ENCODE peak calls at places on chromosomes 4 and X, in six cellular contexts. B is left ventricle myocardium inferior; U is CD4-positive, alpha-beta T cell; T is IMR-90; Z is HFFc6; C is astrocyte of the spinal cord. N is an unnamed sample.
A peak's percentile ranks its signal among the peaks of the same experiment; 100 is the strongest.

GRCh38 chr4:30718889-30719252 is 1.3 kb upstream of the PCDH7 start:
- DNase-seq in B (no peak), U (no peak), T (peak; percentile 48), Z (no peak), C (peak; percentile 50), N (no peak)

GRCh38 chrX:46693149-46693548 is 65.8 kb downstream of the SLC9A7 start:
- DNase-seq in B (no peak), U (no peak), T (no peak), Z (no peak), C (no peak), N (no peak)

GRCh38 chr4:2243682-2244380 is 1.9 kb upstream of the HAUS3 start:
- DNase-seq in B (peak; percentile 50), U (no peak), T (peak; percentile 18), Z (peak; percentile 12), C (peak; percentile 32), N (no peak)

GRCh38 chr4:16450724-16451123 is 224.5 kb upstream of the TAPT1 start:
- DNase-seq in B (no peak), U (no peak), T (no peak), Z (no peak), C (no peak), N (no peak)

GRCh38 chrX:144722307-144722706 is 525.0 kb upstream of the SPANXN1 start:
- DNase-seq in B (no peak), U (no peak), T (no peak), Z (no peak), C (no peak), N (no peak)

GRCh38 chrX:24506082-24506481 is 41.0 kb downstream of the PDK3 start:
- DNase-seq in B (no peak), U (no peak), T (peak; percentile 44), Z (peak; percentile 27), C (no peak), N (no peak)

GRCh38 chrX:56623316-56623715 is 59.9 kb downstream of the UBQLN2 start:
- DNase-seq in B (no peak), U (no peak), T (no peak), Z (no peak), C (no peak), N (no peak)

GRCh38 chr4:180462116-180462515 is 1781.1 kb upstream of the TENM3 start:
- DNase-seq in B (no peak), U (no peak), T (no peak), Z (no peak), C (no peak), N (no peak)

GRCh38 chrX:81195712-81196111 is 6.0 kb downstream of the HMGN5 start:
- DNase-seq in B (peak; percentile 9), U (peak; percentile 25), T (peak; percentile 52), Z (peak; percentile 36), C (peak; percentile 48), N (no peak)

GRCh38 chrX:9379697-9380551 is 84.9 kb upstream of the TBL1X start:
- DNase-seq in B (no peak), U (no peak), T (peak; percentile 61), Z (peak; percentile 54), C (peak; percentile 46), N (no peak)

GRCh38 chr4:143558823-143559756 is 45.6 kb downstream of the SMARCA5 start:
- DNase-seq in B (peak; percentile 54), U (peak; percentile 49), T (peak; percentile 20), Z (no peak), C (peak; percentile 68), N (no peak)

GRCh38 chr4:156636398-156636797 is 335.2 kb downstream of the PDGFC start:
- DNase-seq in B (no peak), U (no peak), T (no peak), Z (no peak), C (no peak), N (no peak)

GRCh38 chrX:121641560-121641959 is 594.1 kb downstream of the GLUD2 start:
- DNase-seq in B (no peak), U (no peak), T (peak; percentile 0), Z (peak; percentile 23), C (peak; percentile 67), N (no peak)

GRCh38 chr4:98928131-98928504 is 815 bp downstream of the EIF4E start:
- DNase-seq in B (peak; percentile 55), U (no peak), T (peak; percentile 78), Z (peak; percentile 66), C (peak; percentile 80), N (no peak)

GRCh38 chr4:3826247-3827172 is 60.3 kb downstream of the ADRA2C start:
- DNase-seq in B (no peak), U (no peak), T (no peak), Z (no peak), C (no peak), N (no peak)

GRCh38 chr4:120043828-120044227 is 22.8 kb downstream of the MAD2L1 start:
- DNase-seq in B (no peak), U (no peak), T (no peak), Z (no peak), C (no peak), N (no peak)

GRCh38 chr4:183783933-183784622 is 121.0 kb upstream of the STOX2 start:
- DNase-seq in B (no peak), U (no peak), T (peak; percentile 31), Z (no peak), C (no peak), N (no peak)

GRCh38 chrX:1165535-1166196 is 46.8 kb downstream of the CRLF2 start:
- DNase-seq in B (no peak), U (no peak), T (no peak), Z (peak; percentile 8), C (peak; percentile 12), N (no peak)

GRCh38 chr4:94390804-94391410 is 48.3 kb upstream of the HPGDS start:
- DNase-seq in B (no peak), U (no peak), T (peak; percentile 4), Z (no peak), C (peak; percentile 16), N (no peak)
- TF ChIP-seq CTCF in B (peak; percentile 56), U (peak; percentile 55), T (peak; percentile 58), Z (peak; percentile 81), C (peak; percentile 55), N (peak; percentile 60)

GRCh38 chr4:43471950-43472349 is 579.4 kb downstream of the GRXCR1 start:
- DNase-seq in B (no peak), U (no peak), T (no peak), Z (no peak), C (no peak), N (no peak)
- TF ChIP-seq CTCF in B (no peak), U (no peak), T (peak; percentile 18), Z (no peak), C (no peak), N (no peak)

GRCh38 chr4:24195976-24196736 is 306.3 kb upstream of the PPARGC1A start:
- DNase-seq in B (no peak), U (no peak), T (peak; percentile 15), Z (no peak), C (no peak), N (no peak)
- TF ChIP-seq CTCF in B (peak; percentile 50), U (no peak), T (no peak), Z (no peak), C (peak; percentile 18), N (peak; percentile 4)

GRCh38 chrX:152479525-152479924 is 28.4 kb upstream of the GABRA3 start:
- DNase-seq in B (no peak), U (no peak), T (no peak), Z (no peak), C (no peak), N (no peak)

DNA sequence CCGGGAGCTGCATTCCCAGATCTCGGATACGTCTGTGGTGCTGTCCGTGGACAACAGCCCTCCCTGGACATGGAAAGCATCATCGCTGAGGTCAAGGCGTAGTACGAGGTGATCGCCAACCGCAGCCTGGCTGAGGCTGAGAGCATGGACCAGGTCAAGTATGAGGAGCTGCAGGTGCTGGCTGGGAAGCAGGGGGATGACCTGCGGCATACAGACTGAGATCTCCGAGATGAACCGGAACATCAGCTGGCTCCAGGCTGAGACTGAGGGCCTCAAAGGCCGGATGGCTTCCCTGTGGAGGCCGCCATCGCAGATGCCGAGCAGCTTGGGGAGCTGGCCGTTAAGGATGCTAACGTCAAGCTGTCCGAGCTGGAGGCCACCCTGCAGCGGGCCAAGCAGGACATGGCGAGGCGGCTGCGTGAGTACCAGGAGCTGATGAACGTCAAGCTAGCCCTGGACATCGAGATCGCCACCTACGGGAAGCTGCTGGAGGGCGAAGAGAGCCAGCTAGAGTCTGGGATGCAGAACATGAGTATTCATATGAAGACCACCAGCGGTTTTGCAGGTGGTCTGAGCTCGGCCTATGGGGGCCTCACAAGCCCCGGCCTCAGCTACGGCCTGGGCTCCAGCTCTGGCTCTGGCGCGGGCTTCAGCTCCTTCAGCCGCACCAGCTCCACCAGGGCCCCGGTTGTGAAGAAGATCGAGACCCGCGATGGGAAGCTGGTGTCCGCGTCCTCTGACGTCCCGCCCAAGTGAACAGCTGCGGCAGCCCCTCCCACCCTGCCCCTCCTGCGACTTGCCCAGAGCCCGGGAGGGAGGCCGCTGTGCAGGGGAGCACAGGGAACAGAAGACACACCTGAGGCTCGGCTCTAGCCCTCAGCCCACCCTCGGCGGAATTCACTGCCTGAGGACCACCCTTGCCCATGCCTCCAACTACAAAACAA is 29.4 kb upstream of the GABRA3 start:
- DNase-seq in B (no peak), U (no peak), T (no peak), Z (no peak), C (no peak), N (no peak)
- TF ChIP-seq CTCF in B (no peak), U (no peak), T (no peak), Z (no peak), C (no peak), N (no peak)

GRCh38 chr4:55444822-55445221 is 49.1 kb downstream of the TMEM165 start:
- DNase-seq in B (no peak), U (no peak), T (peak; percentile 51), Z (peak; percentile 56), C (peak; percentile 50), N (no peak)
- TF ChIP-seq CTCF in B (peak; percentile 46), U (no peak), T (peak; percentile 55), Z (peak; percentile 69), C (peak; percentile 58), N (peak; percentile 27)

DNA sequence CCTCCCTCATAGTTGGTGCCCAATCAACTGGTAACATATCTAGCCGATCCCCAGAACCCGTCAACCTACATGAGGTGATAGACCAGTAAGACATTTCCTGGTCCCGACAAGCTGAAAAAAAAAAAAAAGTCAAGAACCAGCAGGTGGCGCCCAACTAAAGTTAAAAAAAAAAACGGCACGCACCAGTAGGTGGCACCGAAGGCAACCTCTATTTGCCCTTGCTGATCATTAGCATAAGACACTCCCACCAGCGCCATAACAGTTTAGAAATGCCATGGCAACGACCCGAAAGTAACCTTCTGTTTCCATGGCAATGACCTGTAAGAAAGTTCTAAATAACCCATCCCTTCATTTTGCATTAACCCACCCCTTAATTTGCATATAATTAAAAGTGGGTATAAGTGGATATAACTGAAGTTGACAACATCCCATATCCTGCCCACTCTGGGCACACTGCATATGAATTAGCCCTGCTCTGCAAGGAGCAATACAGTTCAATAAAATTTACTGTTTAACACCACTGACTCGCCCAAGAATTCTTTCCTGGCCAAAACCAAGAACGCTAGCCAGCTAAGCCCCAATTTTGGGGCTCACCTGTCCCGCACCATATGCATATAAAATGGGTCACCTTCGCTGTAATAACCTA is 83.9 kb upstream of the SPANXB1 start:
- DNase-seq in B (no peak), U (no peak), T (peak; percentile 54), Z (peak; percentile 41), C (peak; percentile 73), N (no peak)
- TF ChIP-seq CTCF in B (peak; percentile 31), U (no peak), T (peak; percentile 92), Z (peak; percentile 82), C (peak; percentile 49), N (peak; percentile 43)

GRCh38 chr4:106210021-106210420 is 106.0 kb downstream of the TBCK start:
- DNase-seq in B (no peak), U (no peak), T (no peak), Z (no peak), C (no peak), N (no peak)
- TF ChIP-seq CTCF in B (no peak), U (no peak), T (no peak), Z (no peak), C (no peak), N (no peak)

GRCh38 chr4:8819421-8820177 is 52.0 kb downstream of the HMX1 start:
- DNase-seq in B (no peak), U (no peak), T (no peak), Z (no peak), C (no peak), N (no peak)
- TF ChIP-seq CTCF in B (no peak), U (no peak), T (no peak), Z (no peak), C (no peak), N (no peak)